ENCODE peak calls at places on chromosome 18, in five cellular contexts. B is NCI-H82; R is activated CD8-positive, alpha-beta memory T cell treated with anti-CD3 and anti-CD28 coated beads for 48 hours; S is nephron progenitor cell; A is activated T-cell treated with anti-CD3 and anti-CD28 coated beads for 1 hour. K is an unnamed sample.

GRCh38 chr18:11857177-11857887 is 6.1 kb downstream of the CHMP1B start:
- DNase-seq in B (peak; percentile 12), R (no peak), S (peak; percentile 56), A (no peak), K (no peak)

GRCh38 chr18:74153793-74154192 is 5.5 kb downstream of the TIMM21 start:
- DNase-seq in B (no peak), R (no peak), S (no peak), A (no peak), K (no peak)

GRCh38 chr18:75208836-75209128 is 157 bp downstream of the PTGR3 start:
- DNase-seq in B (no peak), R (no peak), S (no peak), A (no peak), K (no peak)

GRCh38 chr18:45403341-45404049 is 211.8 kb upstream of the SLC14A2 start:
- DNase-seq in B (no peak), R (no peak), S (no peak), A (no peak), K (no peak)

GRCh38 chr18:25230658-25231326 is 121.2 kb downstream of the ZNF521 start:
- DNase-seq in B (no peak), R (no peak), S (no peak), A (no peak), K (no peak)

GRCh38 chr18:47604041-47604440 is 326.4 kb downstream of the SMAD2 start:
- DNase-seq in B (no peak), R (no peak), S (no peak), A (no peak), K (no peak)

GRCh38 chr18:57715671-57716070 is 87.4 kb downstream of the ATP8B1 start:
- DNase-seq in B (no peak), R (no peak), S (no peak), A (no peak), K (no peak)

GRCh38 chr18:48668466-48669179 is 129.8 kb downstream of the CTIF start:
- DNase-seq in B (no peak), R (no peak), S (no peak), A (no peak), K (no peak)

GRCh38 chr18:74229005-74229404 is 62.8 kb downstream of the CYB5A start:
- DNase-seq in B (no peak), R (no peak), S (no peak), A (no peak), K (no peak)

GRCh38 chr18:9753863-9754262 is 45.8 kb downstream of the RAB31 start:
- DNase-seq in B (no peak), R (no peak), S (no peak), A (no peak), K (no peak)

GRCh38 chr18:1090758-1091157 is 186.1 kb downstream of the ADCYAP1 start:
- DNase-seq in B (no peak), R (no peak), S (no peak), A (no peak), K (no peak)

GRCh38 chr18:78722959-78723706 is 256.5 kb upstream of the SALL3 start:
- DNase-seq in B (no peak), R (no peak), S (no peak), A (no peak), K (no peak)

GRCh38 chr18:13265901-13266207 is 47.3 kb downstream of the LDLRAD4 start:
- DNase-seq in B (no peak), R (no peak), S (no peak), A (no peak), K (no peak)

K was measured in T follicular helper cell.